ENCODE peak calls at places on chromosomes 4 and X, in six cellular contexts. M is K562, E is upper lobe of left lung, G is A549, O is transverse colon, N is stomach. Z is an unnamed sample.

GRCh38 chr4:51831133-51831532 is 11.8 kb upstream of the DCUN1D4 start:
- DNase-seq in G (peak), M (no peak), E (peak), O (peak), N (peak), Z (peak)

GRCh38 chr4:48967626-48968025 is 18.4 kb upstream of the CWH43 start:
- DNase-seq in N (no peak), E (no peak), M (no peak), G (no peak), O (no peak), Z (no peak)

GRCh38 chr4:118279328-118279727 is 73.5 kb downstream of the PRSS12 start:
- DNase-seq in G (no peak), M (peak), E (no peak), N (no peak), O (no peak), Z (no peak)

GRCh38 chr4:62482355-62482754 is 1282.2 kb downstream of the ADGRL3 start:
- DNase-seq in E (no peak), N (no peak), O (no peak), M (no peak), G (no peak), Z (no peak)

GRCh38 chr4:119955256-119955655 is 111.4 kb downstream of the MAD2L1 start:
- DNase-seq in E (no peak), N (no peak), O (no peak), M (no peak), G (no peak), Z (no peak)

GRCh38 chrX:4925911-4926310 is 1212.5 kb upstream of the PRKX start:
- DNase-seq in G (no peak), M (no peak), N (no peak), E (no peak), O (no peak), Z (no peak)

GRCh38 chrX:107226766-107227165 is 20.4 kb downstream of the DNAAF6 start:
- DNase-seq in M (no peak), G (no peak), O (no peak), N (no peak), E (no peak), Z (no peak)

GRCh38 chr4:52659016-52659721 is at the start of gene USP46:
- DNase-seq in O (peak), E (peak), G (peak), N (peak), M (peak), Z (peak)

GRCh38 chr4:108360857-108361820 is 192.4 kb upstream of the LEF1 start:
- DNase-seq in G (no peak), M (no peak), E (no peak), N (no peak), O (no peak), Z (no peak)

GRCh38 chr4:40552536-40552935 is 77.1 kb downstream of the RBM47 start:
- DNase-seq in E (no peak), G (peak), M (no peak), O (no peak), N (no peak), Z (no peak)

GRCh38 chr4:87007345-87008181 is 72.8 kb downstream of the AFF1 start:
- DNase-seq in O (peak), N (peak), M (peak), G (no peak), E (peak), Z (peak)

GRCh38 chrX:137654481-137654880 is 88.6 kb downstream of the ZIC3 start:
- DNase-seq in E (no peak), M (no peak), O (no peak), N (no peak), G (no peak), Z (no peak)

GRCh38 chr4:164464313-164464712 is 289.6 kb upstream of the SMIM31 start:
- DNase-seq in G (no peak), E (no peak), O (no peak), N (no peak), M (no peak), Z (no peak)
- TF ChIP-seq EP300 in G (no peak), E (no peak), O (no peak), N (no peak), M (no peak), Z (no peak)

DNA sequence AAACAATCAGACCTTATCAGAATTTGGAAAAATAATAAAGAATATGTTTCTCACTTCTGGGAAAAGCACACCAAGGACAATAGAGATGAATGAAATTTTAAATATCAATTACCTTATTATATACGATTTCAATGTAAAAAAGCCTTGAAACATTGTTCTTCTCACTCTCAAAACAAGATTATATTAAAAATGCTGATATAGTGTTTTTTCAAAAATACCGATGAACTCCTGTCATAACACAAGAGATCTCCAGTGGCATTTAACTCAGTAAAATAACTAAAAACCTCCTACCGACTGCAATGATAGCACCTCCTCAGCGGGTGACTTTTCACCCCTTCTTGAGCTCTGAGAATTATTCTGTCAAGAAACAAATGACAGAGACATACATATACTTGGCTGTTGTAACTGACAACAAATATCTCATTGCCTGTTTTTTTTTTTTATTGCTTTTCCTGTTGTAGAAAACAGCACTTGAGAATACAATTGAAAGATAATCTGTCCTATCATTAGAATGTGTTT is 1237.3 kb downstream of the C4orf33 start:
- DNase-seq in N (no peak), G (no peak), E (no peak), O (no peak), M (no peak), Z (no peak)
- TF ChIP-seq EP300 in N (no peak), G (no peak), E (no peak), O (no peak), M (no peak), Z (no peak)

GRCh38 chr4:146521543-146522097 is at the start of gene SLC10A7:
- DNase-seq in G (peak), E (peak), M (peak), O (peak), N (peak), Z (peak)
- TF ChIP-seq EP300 in G (no peak), E (no peak), M (no peak), O (no peak), N (no peak), Z (no peak)

DNA sequence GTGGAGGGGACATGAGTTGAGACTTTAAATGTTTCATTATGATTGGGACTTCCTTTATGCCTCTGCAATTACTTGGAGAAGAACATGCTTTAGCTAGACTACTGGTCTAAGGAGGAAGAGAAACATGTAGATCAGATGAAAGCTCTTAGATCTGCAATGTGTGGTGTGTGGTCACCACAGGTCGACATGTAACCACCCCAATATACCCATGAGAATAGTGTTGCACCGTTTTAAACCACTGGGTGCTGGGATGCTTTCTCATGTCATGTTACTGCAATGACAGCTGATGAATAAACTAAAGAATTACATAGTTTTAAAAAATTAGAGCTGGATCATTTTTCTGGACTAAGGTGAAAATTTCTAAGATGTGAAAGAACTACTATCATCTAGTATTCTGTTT is 1039.7 kb downstream of the RAPGEF2 start:
- DNase-seq in O (no peak), G (no peak), M (no peak), E (no peak), N (no peak), Z (no peak)
- TF ChIP-seq EP300 in O (no peak), G (no peak), M (no peak), E (no peak), N (no peak), Z (no peak)

GRCh38 chr4:10460313-10461047 is 3.3 kb upstream of the ZNF518B start:
- DNase-seq in E (no peak), M (no peak), O (no peak), N (no peak), G (no peak), Z (no peak)
- TF ChIP-seq EP300 in E (no peak), M (no peak), O (no peak), N (no peak), G (no peak), Z (no peak)

Z was measured in ovary.